ENCODE peak calls at places on chromosome 2, in five cellular contexts. One of them, this sample, is unnamed.

GRCh38 chr2:19860022-19860421 is 41.8 kb downstream of the TTC32 start:
- DNase-seq in hepatocyte: no peak
- DNase-seq in body of pancreas: no peak
- DNase-seq in iris pigment epithelial cell: no peak
- DNase-seq in fibroblast of mammary gland: no peak
- DNase-seq in this sample: no peak

GRCh38 chr2:112585873-112586477 is 1.6 kb downstream of the CHCHD5 start:
- DNase-seq in hepatocyte: no peak
- DNase-seq in body of pancreas: no peak
- DNase-seq in iris pigment epithelial cell: no peak
- DNase-seq in fibroblast of mammary gland: no peak
- DNase-seq in this sample: no peak

GRCh38 chr2:26438526-26438925 is 36.8 kb downstream of the DRC1 start:
- DNase-seq in hepatocyte: no peak
- DNase-seq in body of pancreas: no peak
- DNase-seq in iris pigment epithelial cell: peak
- DNase-seq in fibroblast of mammary gland: peak
- DNase-seq in this sample: peak

GRCh38 chr2:200223385-200223784 is 83.1 kb upstream of the SPATS2L start:
- DNase-seq in hepatocyte: no peak
- DNase-seq in body of pancreas: peak
- DNase-seq in iris pigment epithelial cell: no peak
- DNase-seq in fibroblast of mammary gland: peak
- DNase-seq in this sample: peak

GRCh38 chr2:157087373-157088005 is 170.0 kb upstream of the GALNT5 start:
- DNase-seq in hepatocyte: no peak
- DNase-seq in body of pancreas: no peak
- DNase-seq in iris pigment epithelial cell: no peak
- DNase-seq in fibroblast of mammary gland: peak
- DNase-seq in this sample: no peak

GRCh38 chr2:38038682-38039081 is 37.3 kb downstream of the CYP1B1 start:
- DNase-seq in hepatocyte: no peak
- DNase-seq in body of pancreas: no peak
- DNase-seq in iris pigment epithelial cell: no peak
- DNase-seq in fibroblast of mammary gland: no peak
- DNase-seq in this sample: no peak

GRCh38 chr2:128323501-128323931 is 4.8 kb upstream of the HS6ST1 start:
- DNase-seq in hepatocyte: no peak
- DNase-seq in body of pancreas: no peak
- DNase-seq in iris pigment epithelial cell: no peak
- DNase-seq in fibroblast of mammary gland: no peak
- DNase-seq in this sample: no peak

GRCh38 chr2:96174251-96175144 is 29.3 kb upstream of the DUSP2 start:
- DNase-seq in hepatocyte: peak
- DNase-seq in body of pancreas: peak
- DNase-seq in iris pigment epithelial cell: peak
- DNase-seq in fibroblast of mammary gland: peak
- DNase-seq in this sample: peak

GRCh38 chr2:25362564-25363145 is 20.9 kb upstream of the DNMT3A start:
- DNase-seq in hepatocyte: no peak
- DNase-seq in body of pancreas: peak
- DNase-seq in iris pigment epithelial cell: no peak
- DNase-seq in fibroblast of mammary gland: no peak
- DNase-seq in this sample: no peak

GRCh38 chr2:24459224-24459799 is 31.7 kb upstream of the NCOA1 start:
- DNase-seq in hepatocyte: no peak
- DNase-seq in body of pancreas: no peak
- DNase-seq in iris pigment epithelial cell: no peak
- DNase-seq in fibroblast of mammary gland: no peak
- DNase-seq in this sample: no peak

GRCh38 chr2:72081450-72081849 is 66.2 kb downstream of the CYP26B1 start:
- DNase-seq in hepatocyte: no peak
- DNase-seq in body of pancreas: no peak
- DNase-seq in iris pigment epithelial cell: peak
- DNase-seq in fibroblast of mammary gland: no peak
- DNase-seq in this sample: no peak

GRCh38 chr2:86056935-86057334 is 48.8 kb downstream of the POLR1A start:
- DNase-seq in hepatocyte: no peak
- DNase-seq in body of pancreas: no peak
- DNase-seq in iris pigment epithelial cell: no peak
- DNase-seq in fibroblast of mammary gland: no peak
- DNase-seq in this sample: no peak

GRCh38 chr2:184756885-184757284 is 158.6 kb downstream of the ZNF804A start:
- DNase-seq in hepatocyte: no peak
- DNase-seq in body of pancreas: no peak
- DNase-seq in iris pigment epithelial cell: peak
- DNase-seq in fibroblast of mammary gland: no peak
- DNase-seq in this sample: peak

GRCh38 chr2:130823886-130824491 is 12.7 kb upstream of the ARHGEF4 start:
- DNase-seq in hepatocyte: no peak
- DNase-seq in body of pancreas: no peak
- DNase-seq in iris pigment epithelial cell: no peak
- DNase-seq in fibroblast of mammary gland: no peak
- DNase-seq in this sample: no peak

GRCh38 chr2:239163306-239164070 is 237.3 kb downstream of the HDAC4 start:
- DNase-seq in hepatocyte: no peak
- DNase-seq in body of pancreas: no peak
- DNase-seq in iris pigment epithelial cell: no peak
- DNase-seq in fibroblast of mammary gland: no peak
- DNase-seq in this sample: no peak

GRCh38 chr2:160365691-160366367 is 127.8 kb downstream of the RBMS1 start:
- DNase-seq in hepatocyte: peak
- DNase-seq in body of pancreas: peak
- DNase-seq in iris pigment epithelial cell: no peak
- DNase-seq in fibroblast of mammary gland: peak
- DNase-seq in this sample: no peak

GRCh38 chr2:202135111-202135874 is 62.2 kb downstream of the KIAA2012 start:
- DNase-seq in hepatocyte: peak
- DNase-seq in body of pancreas: peak
- DNase-seq in iris pigment epithelial cell: peak
- DNase-seq in fibroblast of mammary gland: peak
- DNase-seq in this sample: peak

GRCh38 chr2:62306751-62307468 is 111.0 kb downstream of the B3GNT2 start:
- DNase-seq in hepatocyte: peak
- DNase-seq in body of pancreas: peak
- DNase-seq in iris pigment epithelial cell: peak
- DNase-seq in fibroblast of mammary gland: no peak
- DNase-seq in this sample: peak

GRCh38 chr2:188422726-188423125 is 131.1 kb downstream of the GULP1 start:
- DNase-seq in hepatocyte: no peak
- DNase-seq in body of pancreas: no peak
- DNase-seq in iris pigment epithelial cell: no peak
- DNase-seq in fibroblast of mammary gland: no peak
- DNase-seq in this sample: no peak

GRCh38 chr2:119387381-119388129 is 20.8 kb downstream of the DBI start:
- DNase-seq in hepatocyte: peak
- DNase-seq in body of pancreas: peak
- DNase-seq in iris pigment epithelial cell: peak
- DNase-seq in fibroblast of mammary gland: peak
- DNase-seq in this sample: peak